ENCODE peak calls at places on chromosomes 6 and 20, in five cellular contexts. G is NCI-H1417, L is uterus, X is KBM-7, K is transverse colon. S is an unnamed sample.

GRCh38 chr6:151440930-151441329 is 11.0 kb downstream of the RMND1 start:
- DNase-seq in G (no peak), L (no peak), X (peak; percentile 58), K (no peak), S (no peak)

GRCh38 chr6:1527098-1527497 is 82.6 kb upstream of the FOXC1 start:
- DNase-seq in G (no peak), L (no peak), X (peak; percentile 7), K (peak; percentile 24), S (peak; percentile 78)

GRCh38 chr20:33164763-33165095 is 3.2 kb upstream of the BPIFA2 start:
- DNase-seq in G (no peak), L (no peak), X (no peak), K (no peak), S (no peak)

GRCh38 chr20:63681609-63682142 is 14.8 kb upstream of the TNFRSF6B start:
- DNase-seq in G (no peak), L (no peak), X (no peak), K (no peak), S (no peak)

GRCh38 chr6:11486486-11486885 is 51.1 kb upstream of the TMEM170B start:
- DNase-seq in G (no peak), L (no peak), X (no peak), K (no peak), S (no peak)

GRCh38 chr20:1326031-1326930 is 2.7 kb downstream of the SDCBP2 start:
- DNase-seq in G (no peak), L (peak; percentile 63), X (no peak), K (peak; percentile 33), S (no peak)

GRCh38 chr6:6105472-6106036 is 98.8 kb upstream of the NRN1 start:
- DNase-seq in G (no peak), L (no peak), X (peak; percentile 34), K (no peak), S (no peak)

GRCh38 chr20:45970646-45971424 is 1.2 kb downstream of the ZNF335 start:
- DNase-seq in G (no peak), L (no peak), X (no peak), K (peak; percentile 41), S (peak; percentile 45)

GRCh38 chr6:154868143-154868594 is 126.9 kb upstream of the TIAM2 start:
- DNase-seq in G (peak; percentile 82), L (no peak), X (peak; percentile 48), K (no peak), S (no peak)

GRCh38 chr20:32456869-32457421 is 98.8 kb downstream of the ASXL1 start:
- DNase-seq in G (peak; percentile 76), L (peak; percentile 66), X (peak; percentile 48), K (no peak), S (peak; percentile 56)